ENCODE peak calls at places on chromosome 19, in four cellular contexts. H is A549, P is H1, K is HepG2. W is an unnamed sample.

GRCh38 chr19:4583961-4584669 is 24.6 kb upstream of the SEMA6B start:
- DNase-seq in H (no peak), P (no peak), K (peak; percentile 97), W (peak; percentile 76)

GRCh38 chr19:22882797-22883196 is 50.7 kb downstream of the ZNF723 start:
- DNase-seq in H (peak; percentile 40), P (no peak), K (peak; percentile 15), W (no peak)

GRCh38 chr19:14116918-14117578 is 514 bp downstream of the PRKACA start:
- DNase-seq in H (no peak), P (no peak), K (no peak), W (peak; percentile 41)

GRCh38 chr19:40414536-40415535 is 1.7 kb upstream of the PRX start:
- DNase-seq in H (no peak), P (no peak), K (no peak), W (no peak)

GRCh38 chr19:48868196-48868886 is at the start of gene PLEKHA4:
- DNase-seq in H (no peak), P (no peak), K (no peak), W (peak; percentile 63)

GRCh38 chr19:14385492-14385891 is 4.2 kb downstream of the ADGRE5 start:
- DNase-seq in H (no peak), P (no peak), K (no peak), W (peak; percentile 14)

GRCh38 chr19:51664997-51665396 is 18.4 kb upstream of the SIGLEC14 start:
- DNase-seq in H (no peak), P (no peak), K (no peak), W (no peak)

GRCh38 chr19:14015454-14016035 is 9.4 kb upstream of the RFX1 start:
- DNase-seq in H (no peak), P (no peak), K (peak; percentile 37), W (no peak)

GRCh38 chr19:13118424-13119193 is 545 bp downstream of the NACC1 start:
- DNase-seq in H (peak; percentile 47), P (peak; percentile 78), K (peak; percentile 50), W (peak; percentile 92)

GRCh38 chr19:35585844-35586243 is at the start of gene PMIS2:
- DNase-seq in H (peak; percentile 37), P (peak; percentile 13), K (no peak), W (peak; percentile 93)

GRCh38 chr19:35882074-35882832 is 13.9 kb downstream of the APLP1 start:
- DNase-seq in H (peak; percentile 87), P (no peak), K (peak; percentile 64), W (peak; percentile 68)

GRCh38 chr19:3942790-3943409 is 10.0 kb downstream of the NMRK2 start:
- DNase-seq in H (peak; percentile 26), P (no peak), K (no peak), W (no peak)

GRCh38 chr19:2274937-2275535 is 6.9 kb downstream of the PEAK3 start:
- DNase-seq in H (peak; percentile 68), P (no peak), K (peak; percentile 73), W (peak; percentile 53)

GRCh38 chr19:35743640-35744306 is 1.4 kb downstream of the U2AF1L4 start:
- DNase-seq in H (no peak), P (no peak), K (no peak), W (no peak)

GRCh38 chr19:47227347-47228167 is 3.4 kb downstream of the BBC3 start:
- DNase-seq in H (peak; percentile 99), P (peak; percentile 99), K (peak; percentile 88), W (peak; percentile 62)

GRCh38 chr19:11481777-11482383 is 1.0 kb upstream of the ELAVL3 start:
- DNase-seq in H (peak; percentile 90), P (peak; percentile 79), K (peak; percentile 52), W (peak; percentile 93)

GRCh38 chr19:35222373-35223005 is 6.0 kb downstream of the FAM187B start:
- DNase-seq in H (no peak), P (no peak), K (no peak), W (no peak)

GRCh38 chr19:39937094-39937493 is 2.7 kb upstream of the FCGBP start:
- DNase-seq in H (no peak), P (no peak), K (no peak), W (no peak)

GRCh38 chr19:35446194-35446593 is 1.9 kb upstream of the FFAR2 start:
- DNase-seq in H (no peak), P (no peak), K (no peak), W (no peak)

GRCh38 chr19:28876604-28877123 is 336.3 kb downstream of the UQCRFS1 start:
- DNase-seq in H (no peak), P (no peak), K (no peak), W (no peak)
- TF ChIP-seq POLR2A in H (no peak), P (no peak), K (no peak), W (no peak)

GRCh38 chr19:7483720-7484201 is 5.1 kb downstream of the PEX11G start:
- DNase-seq in H (no peak), P (no peak), K (no peak), W (peak; percentile 67)
- TF ChIP-seq PHF8 in H (no peak), P (no peak), K (no peak), W (no peak)

DNA sequence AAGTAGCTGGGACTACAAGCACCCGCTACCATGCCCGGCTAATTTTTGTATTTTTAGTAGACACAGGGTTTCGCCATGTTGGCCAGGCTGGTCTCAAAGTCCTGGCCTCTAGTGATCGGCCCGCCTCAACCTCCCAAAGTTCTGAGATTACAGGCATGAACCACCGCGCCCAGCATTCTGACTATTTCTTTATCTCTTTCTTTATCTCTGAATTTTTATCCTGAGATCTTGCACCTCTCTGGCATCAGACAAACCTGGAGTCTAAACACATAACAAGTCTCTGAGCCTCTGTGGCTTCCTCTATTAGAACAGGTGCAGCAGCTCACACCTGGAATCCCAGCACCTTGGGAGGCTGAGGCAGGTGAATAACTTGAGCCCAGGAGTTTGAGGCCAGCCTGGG is 28.5 kb downstream of the ARHGEF18 start:
- DNase-seq in H (no peak), P (no peak), K (no peak), W (no peak)
- TF ChIP-seq POLR2A in H (no peak), P (no peak), K (no peak), W (no peak)

DNA sequence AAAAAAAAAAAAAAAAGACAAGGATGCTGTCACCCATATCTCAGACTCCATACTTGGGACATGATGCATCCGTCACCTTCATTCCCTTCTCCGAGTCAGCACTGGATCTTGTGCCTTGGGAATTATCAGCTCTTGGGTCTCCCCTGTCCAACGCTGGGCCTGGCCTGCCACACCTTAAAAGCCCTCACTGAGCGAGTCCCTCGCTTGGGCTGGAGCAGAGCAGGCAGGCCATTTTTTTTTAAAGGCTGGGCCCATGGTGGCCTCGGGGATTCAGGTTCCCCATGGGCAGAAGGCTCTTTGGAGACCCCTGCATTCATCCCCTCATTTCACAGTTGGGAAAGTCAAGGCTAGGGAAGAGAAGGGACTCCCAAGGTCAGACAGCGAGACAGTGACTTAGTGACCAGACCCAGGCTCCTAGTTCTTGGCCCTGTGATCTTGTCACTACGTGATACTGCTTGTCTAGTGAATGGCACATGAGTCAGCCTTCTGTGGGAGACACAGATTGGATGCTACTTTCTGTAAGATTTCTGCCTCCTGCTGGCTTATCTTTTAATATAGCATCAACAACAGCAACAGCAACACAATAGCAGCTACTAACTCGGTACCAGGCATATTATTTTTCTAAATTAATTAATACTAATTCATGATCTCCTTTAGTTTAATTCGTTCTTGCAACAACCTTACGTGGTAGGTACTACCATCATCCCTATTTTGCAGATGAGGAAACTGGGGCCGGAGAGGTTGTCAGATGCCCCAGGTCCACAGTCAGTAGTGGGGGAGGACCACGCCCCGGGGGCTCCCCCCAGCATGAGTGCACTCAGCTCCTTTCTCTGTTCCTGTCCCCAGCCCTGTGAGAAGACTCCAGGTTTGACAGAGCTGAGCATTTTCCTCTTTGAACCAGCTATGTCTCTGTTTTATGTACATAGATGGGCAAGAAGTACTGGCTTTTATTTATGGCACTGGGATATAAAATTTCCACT is 27.4 kb upstream of the ZNF536 start:
- DNase-seq in H (peak; percentile 23), P (no peak), K (no peak), W (peak; percentile 7)
- TF ChIP-seq PHF8 in H (no peak), P (no peak), K (no peak), W (no peak)

DNA sequence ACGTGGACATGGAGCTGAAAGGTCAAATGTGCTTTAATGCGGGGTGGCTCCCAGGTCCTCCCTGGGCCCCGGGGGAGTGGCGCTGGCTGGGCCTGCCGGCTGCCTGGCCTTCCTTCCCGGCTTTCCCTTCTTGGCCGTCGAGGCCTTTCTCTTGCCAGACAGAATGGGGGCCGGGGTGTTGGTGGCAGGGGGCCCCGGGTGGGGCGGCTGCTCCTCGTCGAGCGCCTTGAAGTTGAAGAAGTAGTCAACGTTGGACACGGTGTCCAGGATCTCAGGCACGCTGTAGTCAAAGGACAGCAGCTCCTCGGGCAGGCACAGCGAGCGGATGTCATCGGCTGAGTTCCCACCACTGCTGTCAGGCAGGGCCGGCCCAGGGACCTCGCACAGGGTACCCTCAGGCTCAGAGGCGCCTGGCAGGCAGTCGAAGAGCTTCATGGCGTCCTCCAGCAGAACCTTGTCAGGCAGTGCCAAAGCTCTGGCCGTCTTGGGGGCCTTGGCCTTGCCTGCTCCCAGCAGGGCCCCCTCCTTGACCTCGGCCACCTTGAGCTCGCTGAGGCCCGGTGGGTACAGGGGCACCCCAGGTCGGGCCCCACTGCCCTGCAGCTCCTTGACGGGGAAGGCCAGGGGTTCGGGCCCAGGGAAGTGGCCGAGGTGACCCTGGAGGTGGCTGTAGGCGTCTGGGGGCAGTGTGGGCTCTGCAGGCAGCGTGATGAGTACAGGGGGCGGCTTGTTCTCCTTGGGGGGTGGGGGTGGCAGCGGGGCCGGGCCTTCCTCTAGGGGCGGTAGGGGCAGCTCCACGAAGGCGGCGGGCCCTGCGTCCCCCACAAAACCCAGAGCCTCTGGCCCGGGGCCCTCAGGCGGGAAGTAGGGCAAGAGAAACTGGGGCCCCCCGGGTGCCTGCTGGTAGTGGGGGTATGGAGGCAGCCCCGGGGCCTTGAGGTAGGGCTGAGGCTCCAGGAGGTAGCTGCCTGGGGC is 1.3 kb downstream of the PRR22 start:
- DNase-seq in H (no peak), P (no peak), K (no peak), W (no peak)
- TF ChIP-seq POLR2A in H (no peak), P (no peak), K (no peak), W (peak; percentile 23)

GRCh38 chr19:45958763-45959516 is 14.7 kb downstream of the NOVA2 start:
- DNase-seq in H (no peak), P (no peak), K (no peak), W (no peak)

GRCh38 chr19:45959517-45960025 is 14.1 kb downstream of the NOVA2 start:
- DNase-seq in H (no peak), P (no peak), K (no peak), W (no peak)

GRCh38 chr19:45958320-45958719 is 15.3 kb downstream of the NOVA2 start:
- DNase-seq in H (no peak), P (no peak), K (no peak), W (no peak)

GRCh38 chr19:45962021-45962420 is 11.6 kb downstream of the NOVA2 start:
- DNase-seq in H (no peak), P (no peak), K (no peak), W (no peak)

DNA sequence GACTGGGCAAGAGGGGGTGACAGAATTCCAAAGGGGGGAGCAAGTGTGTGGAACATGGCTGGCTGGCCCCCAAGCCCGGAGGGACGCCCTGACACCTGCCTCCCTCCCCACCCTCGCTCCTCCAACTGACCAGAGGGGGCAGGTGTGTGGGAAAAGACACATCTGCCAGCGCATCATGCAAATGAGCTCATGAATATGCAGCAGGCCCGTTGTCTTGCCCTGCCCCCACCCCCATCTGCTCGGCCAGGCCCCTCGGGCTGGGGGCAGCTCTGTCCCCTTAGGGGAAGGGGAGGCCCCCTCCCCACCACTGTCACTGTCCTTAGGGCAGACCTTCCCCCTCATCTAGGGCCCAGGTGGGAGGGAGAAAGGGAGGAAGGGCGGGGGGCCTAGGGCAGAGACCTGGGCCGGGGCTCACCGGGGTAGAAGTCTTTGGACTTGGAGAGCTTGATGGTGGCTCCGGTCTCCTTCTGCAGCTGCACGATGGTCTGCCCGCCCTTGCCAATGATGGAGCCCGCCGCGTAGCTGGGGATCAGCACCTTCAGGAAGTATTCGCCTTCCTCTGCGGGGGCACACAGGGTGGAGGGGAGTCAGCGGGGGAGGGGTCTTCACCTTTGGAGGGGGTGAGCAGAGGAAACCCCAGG is 12.9 kb downstream of the NOVA2 start:
- DNase-seq in H (no peak), P (no peak), K (no peak), W (peak; percentile 43)
- TF ChIP-seq PHF8 in H (no peak), P (no peak), K (no peak), W (no peak)